ENCODE peak calls at places on chromosome 4, in eight cellular contexts. H is keratinocyte; B is cardiac muscle cell; S is HepG2; R is Panc1; N is CD8-positive, alpha-beta T cell; U is GM23248; I is sigmoid colon. T is an unnamed sample.

GRCh38 chr4:183550345-183551080 is 45.7 kb downstream of the ING2 start:
- DNase-seq in N (no peak), S (no peak), B (no peak), H (no peak), R (no peak), I (no peak), U (no peak), T (no peak)

GRCh38 chr4:165756831-165757230 is 116.2 kb upstream of the TLL1 start:
- DNase-seq in H (no peak), I (no peak), S (no peak), U (no peak), B (no peak), N (no peak), R (no peak), T (no peak)

GRCh38 chr4:11120435-11120834 is 308.3 kb downstream of the HS3ST1 start:
- DNase-seq in U (no peak), H (no peak), I (no peak), N (no peak), B (no peak), S (no peak), R (no peak), T (no peak)

GRCh38 chr4:73311428-73311827 is 52.8 kb upstream of the ANKRD17 start:
- DNase-seq in B (peak), N (no peak), R (no peak), U (peak), I (no peak), H (no peak), S (peak), T (no peak)

GRCh38 chr4:125315571-125316390 is 1.0 kb downstream of the FAT4 start:
- DNase-seq in I (peak), U (peak), H (no peak), N (no peak), B (peak), S (peak), R (no peak), T (no peak)

GRCh38 chr4:144873591-144873990 is 224.4 kb downstream of the ANAPC10 start:
- DNase-seq in U (no peak), B (no peak), S (no peak), H (no peak), I (no peak), R (no peak), N (no peak), T (no peak)

GRCh38 chr4:83252782-83253405 is 31.7 kb downstream of the COQ2 start:
- DNase-seq in S (peak), H (peak), B (peak), R (peak), I (peak), N (peak), U (peak), T (peak)

GRCh38 chr4:4440333-4441061 is 53.6 kb downstream of the NSG1 start:
- DNase-seq in N (no peak), S (no peak), I (no peak), H (no peak), R (no peak), B (no peak), U (no peak), T (no peak)

GRCh38 chr4:86845593-86845992 is 3.6 kb downstream of the SLC10A6 start:
- DNase-seq in R (no peak), B (no peak), S (no peak), H (peak), U (no peak), I (no peak), N (no peak), T (no peak)

GRCh38 chr4:141132689-141133145 is 552 bp downstream of the RNF150 start:
- DNase-seq in S (no peak), B (peak), H (no peak), R (no peak), N (no peak), I (peak), U (peak), T (no peak)

GRCh38 chr4:187235456-187236170 is 512.0 kb upstream of the FAT1 start:
- DNase-seq in U (no peak), S (no peak), H (no peak), R (no peak), B (no peak), I (no peak), N (no peak), T (no peak)

GRCh38 chr4:54318904-54319303 is 89.8 kb downstream of the PDGFRA start:
- DNase-seq in R (peak), N (no peak), S (peak), I (no peak), B (peak), H (peak), U (peak), T (no peak)

GRCh38 chr4:144174401-144175067 is 34.0 kb upstream of the GYPA start:
- DNase-seq in H (peak), S (peak), U (peak), B (peak), R (peak), I (no peak), N (no peak), T (no peak)

GRCh38 chr4:105350859-105351494 is 122.9 kb downstream of the PPA2 start:
- DNase-seq in R (no peak), H (no peak), B (no peak), U (peak), I (no peak), S (no peak), N (no peak), T (no peak)

GRCh38 chr4:15233626-15234025 is 194.2 kb upstream of the C1QTNF7 start:
- DNase-seq in I (no peak), R (no peak), B (no peak), U (no peak), H (no peak), N (peak), S (no peak), T (no peak)

GRCh38 chr4:58081356-58081755 is 971.2 kb upstream of the IGFBP7 start:
- DNase-seq in B (no peak), U (no peak), R (no peak), H (no peak), S (no peak), N (no peak), I (no peak), T (no peak)

GRCh38 chr4:58074382-58074781 is 964.2 kb upstream of the IGFBP7 start:
- DNase-seq in I (no peak), S (no peak), U (no peak), H (no peak), R (no peak), B (no peak), N (no peak), T (no peak)

DNA sequence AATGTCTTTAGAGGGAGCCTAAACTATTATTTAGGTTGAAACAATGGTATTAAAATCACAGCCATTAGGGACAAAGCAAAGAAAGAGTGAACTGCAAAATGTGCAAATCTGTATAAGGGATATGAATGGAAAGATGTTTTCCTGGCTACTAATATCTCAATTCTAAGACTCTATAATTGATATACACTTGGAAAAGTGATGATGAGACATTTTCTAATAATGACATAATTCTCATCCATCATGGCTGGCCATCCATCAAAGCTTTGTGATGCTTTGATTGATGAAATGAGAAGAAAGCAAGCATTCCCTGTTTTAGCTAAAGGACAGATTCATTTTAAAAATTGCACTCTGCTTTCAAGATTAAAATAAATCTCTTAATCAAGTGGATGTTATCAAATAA is 965.5 kb upstream of the IGFBP7 start:
- DNase-seq in I (no peak), H (no peak), B (no peak), U (no peak), N (no peak), S (no peak), R (no peak), T (no peak)
- H3K4me3 ChIP-seq in I (no peak), H (no peak), B (no peak), U (no peak), N (no peak), S (no peak), R (no peak), T (no peak)

GRCh38 chr4:108119199-108119800 is 49.4 kb downstream of the LEF1 start:
- DNase-seq in N (no peak), B (no peak), U (no peak), S (no peak), I (no peak), H (no peak), R (no peak), T (no peak)
- H3K4me3 ChIP-seq in N (no peak), B (no peak), U (no peak), S (no peak), I (no peak), H (no peak), R (no peak), T (no peak)

GRCh38 chr4:112109455-112110425 is 35.5 kb upstream of the FAM241A start:
- DNase-seq in B (no peak), I (no peak), U (peak), N (no peak), S (peak), R (no peak), H (no peak), T (no peak)
- H3K4me3 ChIP-seq in B (no peak), I (no peak), U (no peak), N (no peak), S (no peak), R (no peak), H (no peak), T (no peak)

GRCh38 chr4:115596265-115597001 is 483.0 kb upstream of the NDST4 start:
- DNase-seq in B (no peak), I (no peak), N (no peak), H (no peak), S (no peak), R (no peak), U (no peak), T (no peak)
- H3K4me3 ChIP-seq in B (no peak), I (no peak), N (no peak), H (no peak), S (no peak), R (no peak), U (no peak), T (no peak)

GRCh38 chr4:139017861-139018260 is 2.3 kb downstream of the NOCT start:
- DNase-seq in U (peak), I (no peak), H (no peak), B (no peak), N (no peak), R (no peak), S (no peak), T (no peak)
- H3K4me3 ChIP-seq in U (peak), I (no peak), H (peak), B (no peak), N (no peak), R (peak), S (peak), T (no peak)

GRCh38 chr4:1547863-1548637 is 136.1 kb downstream of the FAM53A start:
- DNase-seq in B (no peak), H (no peak), U (no peak), R (no peak), I (no peak), N (no peak), S (no peak), T (no peak)
- H3K4me3 ChIP-seq in B (no peak), H (no peak), U (no peak), R (no peak), I (peak), N (no peak), S (no peak), T (no peak)